ENCODE peak calls at places on chromosome 14, in six cellular contexts. One of them, this sample, is unnamed.

GRCh38 chr14:52042371-52043037 is 26.4 kb downstream of the NID2 start:
- DNase-seq in fibroblast of the aortic adventitia: no peak
- DNase-seq in PC-3: no peak
- DNase-seq in ovary: no peak
- DNase-seq in IMR-90: no peak
- DNase-seq in fibroblast of mammary gland: no peak
- DNase-seq in this sample: no peak

GRCh38 chr14:87830443-87831096 is 162.4 kb downstream of the GALC start:
- DNase-seq in IMR-90: no peak
- DNase-seq in fibroblast of the aortic adventitia: no peak
- DNase-seq in ovary: no peak
- DNase-seq in PC-3: no peak
- DNase-seq in fibroblast of mammary gland: no peak
- DNase-seq in this sample: no peak

GRCh38 chr14:20855652-20856291 is 35.4 kb upstream of the RNASE3 start:
- DNase-seq in fibroblast of the aortic adventitia: peak
- DNase-seq in fibroblast of mammary gland: peak
- DNase-seq in IMR-90: peak
- DNase-seq in PC-3: peak
- DNase-seq in ovary: peak
- DNase-seq in this sample: peak

GRCh38 chr14:23538785-23539184 is 12.8 kb downstream of the ZFHX2 start:
- DNase-seq in IMR-90: peak
- DNase-seq in PC-3: no peak
- DNase-seq in fibroblast of mammary gland: peak
- DNase-seq in fibroblast of the aortic adventitia: peak
- DNase-seq in ovary: no peak
- DNase-seq in this sample: peak

GRCh38 chr14:102457491-102457890 is 52.1 kb downstream of the ANKRD9 start:
- DNase-seq in ovary: no peak
- DNase-seq in IMR-90: no peak
- DNase-seq in PC-3: no peak
- DNase-seq in fibroblast of mammary gland: no peak
- DNase-seq in fibroblast of the aortic adventitia: no peak
- DNase-seq in this sample: no peak

GRCh38 chr14:21476526-21476924 is 234 bp downstream of the RAB2B start:
- DNase-seq in ovary: peak
- DNase-seq in PC-3: peak
- DNase-seq in fibroblast of the aortic adventitia: no peak
- DNase-seq in fibroblast of mammary gland: no peak
- DNase-seq in IMR-90: no peak
- DNase-seq in this sample: no peak

GRCh38 chr14:63951429-63951828 is 98.6 kb downstream of the SYNE2 start:
- DNase-seq in fibroblast of the aortic adventitia: no peak
- DNase-seq in ovary: no peak
- DNase-seq in PC-3: no peak
- DNase-seq in IMR-90: no peak
- DNase-seq in fibroblast of mammary gland: no peak
- DNase-seq in this sample: no peak

GRCh38 chr14:35285991-35286564 is 6.1 kb upstream of the PSMA6 start:
- DNase-seq in IMR-90: no peak
- DNase-seq in fibroblast of the aortic adventitia: no peak
- DNase-seq in fibroblast of mammary gland: no peak
- DNase-seq in ovary: no peak
- DNase-seq in PC-3: no peak
- DNase-seq in this sample: no peak

GRCh38 chr14:51860836-51861583 is 598 bp downstream of the GNG2 start:
- DNase-seq in ovary: no peak
- DNase-seq in fibroblast of mammary gland: peak
- DNase-seq in IMR-90: peak
- DNase-seq in fibroblast of the aortic adventitia: peak
- DNase-seq in PC-3: peak
- DNase-seq in this sample: no peak

GRCh38 chr14:72663076-72663487 is 230.8 kb downstream of the DPF3 start:
- DNase-seq in PC-3: no peak
- DNase-seq in fibroblast of mammary gland: no peak
- DNase-seq in IMR-90: peak
- DNase-seq in ovary: no peak
- DNase-seq in fibroblast of the aortic adventitia: no peak
- DNase-seq in this sample: no peak

GRCh38 chr14:53881161-53881846 is 75.3 kb downstream of the BMP4 start:
- DNase-seq in IMR-90: peak
- DNase-seq in fibroblast of mammary gland: no peak
- DNase-seq in ovary: no peak
- DNase-seq in PC-3: no peak
- DNase-seq in fibroblast of the aortic adventitia: no peak
- DNase-seq in this sample: peak

DNA sequence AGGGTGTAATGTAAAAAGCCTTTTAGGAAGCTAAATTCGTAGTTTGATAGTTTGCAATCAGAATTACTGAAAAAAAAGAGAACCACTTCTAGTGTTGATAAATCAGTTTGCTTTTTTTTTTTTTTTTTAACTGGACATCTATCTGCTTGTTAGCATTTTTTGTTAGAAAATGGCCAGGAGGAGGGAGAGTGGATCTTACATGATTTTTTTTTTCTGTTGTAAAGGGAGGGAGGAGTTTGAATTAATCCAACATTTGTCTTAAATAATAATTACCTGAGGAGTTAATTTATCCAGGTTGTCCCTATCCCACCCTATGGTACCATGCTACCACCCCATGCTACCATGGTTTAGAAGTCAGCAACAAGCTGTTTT is 1.2 kb downstream of the FBXO34 start:
- DNase-seq in fibroblast of the aortic adventitia: no peak
- DNase-seq in PC-3: no peak
- DNase-seq in fibroblast of mammary gland: no peak
- DNase-seq in ovary: no peak
- DNase-seq in IMR-90: no peak
- DNase-seq in this sample: no peak
- H3K4me3 ChIP-seq in fibroblast of the aortic adventitia: peak
- H3K4me3 ChIP-seq in PC-3: peak
- H3K4me3 ChIP-seq in fibroblast of mammary gland: peak
- H3K4me3 ChIP-seq in ovary: peak
- H3K4me3 ChIP-seq in IMR-90: peak
- H3K4me3 ChIP-seq in this sample: peak

GRCh38 chr14:103788086-103788485 is 59.3 kb downstream of the PPP1R13B start:
- DNase-seq in IMR-90: no peak
- DNase-seq in ovary: no peak
- DNase-seq in fibroblast of the aortic adventitia: no peak
- DNase-seq in PC-3: no peak
- DNase-seq in fibroblast of mammary gland: no peak
- DNase-seq in this sample: no peak
- TF ChIP-seq CTCF in IMR-90: no peak
- TF ChIP-seq CTCF in ovary: no peak
- TF ChIP-seq CTCF in fibroblast of the aortic adventitia: no peak
- TF ChIP-seq CTCF in PC-3: no peak
- TF ChIP-seq CTCF in fibroblast of mammary gland: no peak
- TF ChIP-seq CTCF in this sample: no peak

DNA sequence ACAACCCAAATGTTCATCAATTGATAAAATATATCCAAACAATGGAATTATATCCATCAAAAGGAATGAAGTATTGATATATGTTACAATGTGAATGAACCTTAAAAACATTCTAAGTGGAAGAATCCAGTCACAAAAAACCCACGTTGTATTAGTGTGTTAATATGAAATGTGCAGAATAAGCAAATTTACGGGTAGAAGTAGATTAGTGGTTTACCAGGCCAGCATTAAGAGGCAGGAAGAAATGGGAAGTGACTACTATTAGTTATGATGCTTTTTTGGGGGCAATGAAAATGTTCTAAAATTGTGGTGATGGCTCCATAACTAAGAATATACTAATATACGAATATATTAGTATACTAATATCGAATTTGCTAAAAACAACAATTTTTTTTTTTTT is 1.5 kb downstream of the COX16 start:
- DNase-seq in fibroblast of mammary gland: no peak
- DNase-seq in IMR-90: no peak
- DNase-seq in PC-3: no peak
- DNase-seq in fibroblast of the aortic adventitia: no peak
- DNase-seq in ovary: no peak
- DNase-seq in this sample: no peak
- H3K4me3 ChIP-seq in fibroblast of mammary gland: peak
- H3K4me3 ChIP-seq in IMR-90: no peak
- H3K4me3 ChIP-seq in PC-3: peak
- H3K4me3 ChIP-seq in fibroblast of the aortic adventitia: no peak
- H3K4me3 ChIP-seq in ovary: no peak
- H3K4me3 ChIP-seq in this sample: no peak

GRCh38 chr14:91454155-91454554 is 36.5 kb upstream of the CCDC88C start:
- DNase-seq in fibroblast of the aortic adventitia: no peak
- DNase-seq in fibroblast of mammary gland: no peak
- DNase-seq in ovary: no peak
- DNase-seq in IMR-90: no peak
- DNase-seq in PC-3: no peak
- DNase-seq in this sample: no peak

GRCh38 chr14:91454580-91454979 is 37.0 kb upstream of the CCDC88C start:
- DNase-seq in PC-3: no peak
- DNase-seq in fibroblast of the aortic adventitia: no peak
- DNase-seq in IMR-90: no peak
- DNase-seq in fibroblast of mammary gland: no peak
- DNase-seq in ovary: no peak
- DNase-seq in this sample: no peak

GRCh38 chr14:91456283-91456682 is 38.7 kb upstream of the CCDC88C start:
- DNase-seq in IMR-90: no peak
- DNase-seq in PC-3: no peak
- DNase-seq in fibroblast of mammary gland: no peak
- DNase-seq in ovary: no peak
- DNase-seq in fibroblast of the aortic adventitia: no peak
- DNase-seq in this sample: no peak

GRCh38 chr14:91458612-91459011 is 41.0 kb upstream of the CCDC88C start:
- DNase-seq in fibroblast of mammary gland: no peak
- DNase-seq in fibroblast of the aortic adventitia: no peak
- DNase-seq in ovary: no peak
- DNase-seq in IMR-90: no peak
- DNase-seq in PC-3: no peak
- DNase-seq in this sample: no peak

DNA sequence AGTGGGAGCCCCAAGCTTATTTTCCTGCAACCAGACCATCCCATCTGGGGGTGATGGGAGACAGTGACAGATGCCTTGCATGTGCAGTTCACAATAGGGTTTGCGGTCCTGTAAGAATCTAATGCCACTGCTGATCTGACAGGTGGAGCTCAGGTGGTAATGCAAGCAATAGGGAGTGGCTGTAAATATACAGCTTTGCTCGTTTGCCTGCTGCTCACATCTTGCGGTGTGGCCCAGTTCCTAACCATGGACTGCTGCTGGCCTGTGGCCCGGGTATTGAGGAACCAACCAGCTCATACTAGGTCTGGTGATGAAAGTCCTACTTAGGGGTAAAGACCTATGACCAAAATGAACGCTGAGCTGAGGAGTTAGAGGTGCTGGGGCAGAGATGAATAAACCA is 36.1 kb upstream of the CCDC88C start:
- DNase-seq in IMR-90: no peak
- DNase-seq in fibroblast of the aortic adventitia: no peak
- DNase-seq in fibroblast of mammary gland: no peak
- DNase-seq in ovary: no peak
- DNase-seq in PC-3: no peak
- DNase-seq in this sample: no peak
- TF ChIP-seq CTCF in IMR-90: no peak
- TF ChIP-seq CTCF in fibroblast of the aortic adventitia: no peak
- TF ChIP-seq CTCF in fibroblast of mammary gland: no peak
- TF ChIP-seq CTCF in ovary: no peak
- TF ChIP-seq CTCF in PC-3: no peak
- TF ChIP-seq CTCF in this sample: no peak

GRCh38 chr14:89794096-89794495 is 160.4 kb downstream of the EFCAB11 start:
- DNase-seq in ovary: no peak
- DNase-seq in IMR-90: no peak
- DNase-seq in fibroblast of the aortic adventitia: peak
- DNase-seq in PC-3: no peak
- DNase-seq in fibroblast of mammary gland: no peak
- DNase-seq in this sample: no peak

GRCh38 chr14:89797148-89797547 is 157.4 kb downstream of the EFCAB11 start:
- DNase-seq in IMR-90: no peak
- DNase-seq in PC-3: no peak
- DNase-seq in fibroblast of mammary gland: no peak
- DNase-seq in ovary: no peak
- DNase-seq in fibroblast of the aortic adventitia: no peak
- DNase-seq in this sample: no peak

GRCh38 chr14:89793367-89793716 is 161.2 kb downstream of the EFCAB11 start:
- DNase-seq in ovary: no peak
- DNase-seq in fibroblast of mammary gland: no peak
- DNase-seq in PC-3: no peak
- DNase-seq in fibroblast of the aortic adventitia: no peak
- DNase-seq in IMR-90: no peak
- DNase-seq in this sample: no peak

GRCh38 chr14:89787525-89787924 is 167.0 kb downstream of the EFCAB11 start:
- DNase-seq in IMR-90: peak
- DNase-seq in PC-3: peak
- DNase-seq in ovary: no peak
- DNase-seq in fibroblast of mammary gland: peak
- DNase-seq in fibroblast of the aortic adventitia: no peak
- DNase-seq in this sample: peak

GRCh38 chr14:89792489-89793366 is 161.8 kb downstream of the EFCAB11 start:
- DNase-seq in PC-3: no peak
- DNase-seq in IMR-90: peak
- DNase-seq in ovary: no peak
- DNase-seq in fibroblast of mammary gland: peak
- DNase-seq in fibroblast of the aortic adventitia: peak
- DNase-seq in this sample: no peak
- H3K4me3 ChIP-seq in PC-3: no peak
- H3K4me3 ChIP-seq in IMR-90: no peak
- H3K4me3 ChIP-seq in ovary: no peak
- H3K4me3 ChIP-seq in fibroblast of mammary gland: no peak
- H3K4me3 ChIP-seq in fibroblast of the aortic adventitia: no peak
- H3K4me3 ChIP-seq in this sample: no peak

GRCh38 chr14:106044515-106044914 is 518.1 kb downstream of the TMEM121 start:
- DNase-seq in PC-3: no peak
- DNase-seq in IMR-90: no peak
- DNase-seq in ovary: no peak
- DNase-seq in fibroblast of mammary gland: no peak
- DNase-seq in fibroblast of the aortic adventitia: no peak
- DNase-seq in this sample: no peak

GRCh38 chr14:106037380-106037779 is 511.0 kb downstream of the TMEM121 start:
- DNase-seq in fibroblast of the aortic adventitia: no peak
- DNase-seq in PC-3: peak
- DNase-seq in ovary: no peak
- DNase-seq in IMR-90: no peak
- DNase-seq in fibroblast of mammary gland: no peak
- DNase-seq in this sample: no peak

GRCh38 chr14:106044949-106045596 is 518.7 kb downstream of the TMEM121 start:
- DNase-seq in fibroblast of the aortic adventitia: no peak
- DNase-seq in ovary: no peak
- DNase-seq in IMR-90: no peak
- DNase-seq in PC-3: no peak
- DNase-seq in fibroblast of mammary gland: peak
- DNase-seq in this sample: no peak

DNA sequence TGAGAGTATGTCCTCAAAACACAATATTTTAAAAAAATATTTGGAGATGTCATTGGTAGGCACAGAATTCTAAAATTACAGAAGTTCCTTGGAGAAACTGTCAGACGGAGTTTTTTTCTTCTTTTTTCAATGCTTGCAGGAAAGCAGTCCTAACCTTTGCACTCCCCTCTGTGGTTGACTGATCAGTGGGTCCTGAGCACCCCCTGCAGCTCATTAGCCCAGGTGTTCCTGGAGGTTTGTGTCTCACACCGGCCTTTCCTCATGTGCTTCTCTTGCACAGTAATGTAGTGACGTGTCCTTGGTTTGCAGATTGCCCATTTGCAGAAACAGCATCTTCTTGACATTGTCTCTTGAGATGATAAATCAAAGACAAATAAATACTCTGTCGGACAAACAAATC is 513.0 kb downstream of the TMEM121 start:
- DNase-seq in IMR-90: no peak
- DNase-seq in ovary: no peak
- DNase-seq in fibroblast of mammary gland: peak
- DNase-seq in fibroblast of the aortic adventitia: no peak
- DNase-seq in PC-3: peak
- DNase-seq in this sample: no peak
- TF ChIP-seq CTCF in IMR-90: no peak
- TF ChIP-seq CTCF in ovary: no peak
- TF ChIP-seq CTCF in fibroblast of mammary gland: peak
- TF ChIP-seq CTCF in fibroblast of the aortic adventitia: no peak
- TF ChIP-seq CTCF in PC-3: peak
- TF ChIP-seq CTCF in this sample: no peak

This sample was measured in astrocyte of the spinal cord.